ENCODE peak calls at places on chromosome 3, in seven cellular contexts. N is choroid plexus epithelial cell, F is H7, H is adipocyte, C is A673, R is HFF-Myc, K is AG09309. Z is an unnamed sample.

GRCh38 chr3:72414481-72415016 is 433.7 kb downstream of the SHQ1 start:
- DNase-seq in N (no peak), F (no peak), H (peak; percentile 71), C (no peak), R (no peak), K (no peak), Z (no peak)

GRCh38 chr3:102909904-102910303 is 475.1 kb downstream of the ZPLD1 start:
- DNase-seq in N (no peak), F (no peak), H (no peak), C (no peak), R (no peak), K (no peak), Z (no peak)

GRCh38 chr3:72475258-72476138 is 372.7 kb downstream of the SHQ1 start:
- DNase-seq in N (no peak), F (no peak), H (peak; percentile 33), C (no peak), R (no peak), K (no peak), Z (no peak)

GRCh38 chr3:112097378-112097777 is 11.2 kb downstream of the C3orf52 start:
- DNase-seq in N (peak; percentile 99), F (no peak), H (peak; percentile 94), C (peak; percentile 91), R (peak; percentile 95), K (peak; percentile 97), Z (no peak)

GRCh38 chr3:58041826-58042324 is 33.7 kb downstream of the FLNB start:
- DNase-seq in N (peak; percentile 95), F (no peak), H (peak; percentile 59), C (no peak), R (no peak), K (peak; percentile 73), Z (no peak)

GRCh38 chr3:129633751-129634481 is 27.4 kb upstream of the PLXND1 start:
- DNase-seq in N (no peak), F (peak; percentile 57), H (no peak), C (no peak), R (no peak), K (no peak), Z (no peak)

GRCh38 chr3:4140921-4141320 is 162.2 kb upstream of the SETMAR start:
- DNase-seq in N (no peak), F (no peak), H (no peak), C (no peak), R (no peak), K (no peak), Z (no peak)

GRCh38 chr3:18389108-18389733 is 35.9 kb downstream of the SATB1 start:
- DNase-seq in N (peak; percentile 22), F (peak; percentile 22), H (peak; percentile 71), C (peak; percentile 24), R (no peak), K (no peak), Z (no peak)

GRCh38 chr3:169112153-169112892 is 551.2 kb downstream of the MECOM start:
- DNase-seq in N (peak; percentile 93), F (no peak), H (peak; percentile 53), C (no peak), R (peak; percentile 72), K (no peak), Z (no peak)

GRCh38 chr3:119378259-119378658 is 84.1 kb downstream of the ARHGAP31 start:
- DNase-seq in N (no peak), F (no peak), H (no peak), C (no peak), R (no peak), K (no peak), Z (no peak)

GRCh38 chr3:15032650-15033049 is 32.5 kb downstream of the MRPS25 start:
- DNase-seq in N (no peak), F (no peak), H (no peak), C (no peak), R (no peak), K (no peak), Z (no peak)

GRCh38 chr3:36542186-36542585 is 161.9 kb downstream of the STAC start:
- DNase-seq in N (peak; percentile 5), F (no peak), H (peak; percentile 28), C (no peak), R (no peak), K (no peak), Z (no peak)

GRCh38 chr3:127221062-127222035 is 28.4 kb downstream of the PRR23E start:
- DNase-seq in N (no peak), F (peak; percentile 23), H (no peak), C (no peak), R (no peak), K (no peak), Z (no peak)

GRCh38 chr3:183577336-183577735 is 21.8 kb upstream of the KLHL6 start:
- DNase-seq in N (no peak), F (no peak), H (no peak), C (peak; percentile 93), R (no peak), K (no peak), Z (peak; percentile 10)

GRCh38 chr3:183581496-183582155 is 26.1 kb upstream of the KLHL6 start:
- DNase-seq in N (no peak), F (no peak), H (no peak), C (no peak), R (no peak), K (no peak), Z (no peak)

GRCh38 chr3:183578179-183578578 is 22.7 kb upstream of the KLHL6 start:
- DNase-seq in N (no peak), F (no peak), H (no peak), C (no peak), R (no peak), K (no peak), Z (no peak)

GRCh38 chr3:183582161-183582560 is 26.7 kb upstream of the KLHL6 start:
- DNase-seq in N (no peak), F (no peak), H (no peak), C (no peak), R (no peak), K (no peak), Z (no peak)

DNA sequence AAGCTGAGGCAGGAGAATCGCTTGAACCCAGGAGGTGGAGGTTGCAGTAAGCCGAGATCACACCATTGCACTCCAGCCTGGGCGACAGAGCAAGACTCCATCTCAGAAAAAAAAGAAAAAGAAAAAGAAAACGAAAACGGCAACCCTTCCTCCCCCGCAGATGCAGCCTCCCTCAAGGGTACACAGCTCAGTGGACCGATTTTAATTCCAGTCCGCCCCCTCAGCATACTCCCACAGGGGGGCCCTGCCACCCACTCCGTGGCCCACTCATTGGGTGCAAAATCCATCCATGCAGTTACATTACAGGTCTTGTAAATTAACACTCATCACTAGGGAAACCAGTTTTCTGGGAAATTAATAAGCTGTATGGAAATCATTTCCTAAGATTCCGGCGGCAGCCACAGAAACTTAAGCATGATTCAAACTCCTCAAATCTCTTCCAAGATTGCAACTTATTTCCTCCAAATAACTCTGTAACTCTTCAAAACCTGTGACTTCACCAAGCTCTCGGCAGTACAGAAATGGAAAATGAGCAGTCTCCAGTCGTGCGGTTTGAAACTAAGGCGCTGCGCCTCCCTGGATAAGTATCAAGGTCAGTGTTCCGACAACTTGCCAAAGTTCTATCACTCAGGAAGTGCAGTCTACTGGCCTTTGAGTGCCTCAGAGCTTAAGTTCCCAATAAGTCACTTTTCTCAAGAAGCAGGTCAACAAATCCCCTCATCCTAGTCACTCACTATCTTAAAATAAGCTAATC is 24.6 kb upstream of the KLHL6 start:
- DNase-seq in N (peak; percentile 10), F (no peak), H (peak; percentile 46), C (no peak), R (no peak), K (peak; percentile 7), Z (no peak)
- H3K4me3 ChIP-seq in N (no peak overlapping the region), F (no peak overlapping the region), H (peak overlapping the region; percentile 75), C (no peak overlapping the region), R (no peak overlapping the region), K (peak overlapping the region; percentile 19), Z (no peak overlapping the region)

GRCh38 chr3:138938877-138939562 is 7.9 kb downstream of the FOXL2 start:
- DNase-seq in N (no peak), F (no peak), H (no peak), C (no peak), R (no peak), K (no peak), Z (no peak)
- H3K4me3 ChIP-seq in N (no peak overlapping the region), F (peak overlapping the region; percentile 19), H (no peak overlapping the region), C (no peak overlapping the region), R (no peak overlapping the region), K (no peak overlapping the region), Z (no peak overlapping the region)

DNA sequence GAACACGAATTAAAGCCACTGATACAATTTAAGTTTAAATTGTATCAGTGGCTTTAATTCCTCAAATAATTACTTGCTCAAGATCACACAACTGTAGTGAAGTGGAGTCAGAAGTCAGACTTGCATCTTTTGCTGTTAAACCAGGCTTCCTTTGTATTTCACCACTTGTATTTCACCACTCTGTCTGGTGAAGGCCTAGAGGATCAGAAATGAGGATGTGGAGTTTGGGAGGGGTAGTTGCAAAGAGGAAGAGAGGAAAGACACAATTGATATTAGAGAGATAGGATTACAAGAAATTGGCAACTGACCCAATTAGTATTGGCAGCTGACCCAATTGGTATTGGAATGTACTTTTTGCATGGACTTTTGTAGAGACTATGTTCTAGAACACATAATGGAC is 288.1 kb upstream of the GPR149 start:
- DNase-seq in N (no peak), F (no peak), H (no peak), C (no peak), R (no peak), K (no peak), Z (no peak)
- H3K4me3 ChIP-seq in N (no peak overlapping the region), F (no peak overlapping the region), H (no peak overlapping the region), C (no peak overlapping the region), R (no peak overlapping the region), K (no peak overlapping the region), Z (no peak overlapping the region)

GRCh38 chr3:186790261-186790981 is 7.0 kb downstream of the EIF4A2 start:
- DNase-seq in N (peak; percentile 49), F (no peak), H (peak; percentile 42), C (peak; percentile 49), R (peak; percentile 74), K (no peak), Z (no peak)

GRCh38 chr3:186789554-186790260 is 6.3 kb downstream of the EIF4A2 start:
- DNase-seq in N (peak; percentile 13), F (no peak), H (no peak), C (no peak), R (no peak), K (no peak), Z (no peak)

GRCh38 chr3:186787642-186788481 is 4.5 kb downstream of the EIF4A2 start:
- DNase-seq in N (peak; percentile 5), F (no peak), H (no peak), C (no peak), R (no peak), K (no peak), Z (no peak)

GRCh38 chr3:186786810-186787375 is 3.5 kb downstream of the EIF4A2 start:
- DNase-seq in N (peak; percentile 11), F (no peak), H (no peak), C (no peak), R (no peak), K (no peak), Z (no peak)

DNA sequence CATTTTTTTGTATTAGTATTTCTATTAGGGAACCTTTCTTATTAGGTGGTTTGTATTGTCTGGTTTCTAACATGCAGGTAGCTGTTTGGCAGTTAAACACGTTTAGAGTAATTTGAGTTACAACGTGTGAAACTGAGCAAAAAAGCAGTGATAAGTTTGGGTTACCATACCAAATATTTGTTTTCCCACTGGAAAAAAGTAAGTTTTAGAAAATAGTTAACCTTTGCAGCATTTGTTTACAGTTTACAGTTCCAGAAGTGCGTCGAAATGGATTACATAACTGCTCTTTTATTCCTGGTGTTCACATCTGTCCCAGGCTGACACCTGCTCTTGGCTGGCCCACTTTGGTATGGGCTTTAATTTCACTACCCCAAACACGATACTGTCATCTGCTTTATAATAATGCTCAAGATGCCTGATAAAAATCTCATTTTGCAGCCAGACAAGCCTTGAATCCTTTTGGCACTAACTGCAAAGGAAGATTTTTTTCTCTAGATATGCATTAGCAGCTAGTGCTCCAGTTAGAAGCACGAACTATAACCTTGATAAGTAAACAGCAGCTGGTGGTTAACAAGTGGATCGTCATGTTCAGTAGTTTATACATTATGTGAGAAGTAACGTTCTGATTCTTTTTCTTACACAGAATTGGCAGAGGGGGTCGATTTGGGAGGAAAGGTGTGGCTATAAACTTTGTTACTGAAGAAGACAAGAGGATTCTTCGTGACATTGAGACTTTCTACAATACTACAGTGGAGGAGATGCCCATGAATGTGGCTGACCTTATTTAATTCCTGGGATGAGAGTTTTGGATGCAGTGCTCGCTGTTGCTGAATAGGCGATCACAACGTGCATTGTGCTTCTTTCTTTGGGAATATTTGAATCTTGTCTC is 5.3 kb downstream of the EIF4A2 start:
- DNase-seq in N (peak; percentile 7), F (no peak), H (no peak), C (no peak), R (no peak), K (no peak), Z (no peak)
- H3K4me3 ChIP-seq in N (no peak overlapping the region), F (no peak overlapping the region), H (peak overlapping the region; percentile 100), C (peak overlapping the region; percentile 8), R (peak overlapping the region; percentile 91), K (no peak overlapping the region), Z (peak overlapping the region; percentile 1)

Z was measured in SK-N-MC.